ENCODE peak calls at places on chromosomes 2 and 18, in five cellular contexts. A is neuronal stem cell; R is pancreas; E is CD4-positive, alpha-beta memory T cell; H is PC-3. J is an unnamed sample. For H3K4me1 and H3K27me3, the result is how much of the 10 kb centered on the place peaks cover.

GRCh38 chr2:213490087-213490486 is 205.8 kb downstream of the SPAG16 start:
- DNase-seq in A (no peak), R (no peak), E (no peak), H (peak), J (peak)

GRCh38 chr2:8172661-8173060 is 509.2 kb upstream of the ID2 start:
- DNase-seq in A (no peak), R (no peak), E (no peak), H (no peak), J (no peak)

GRCh38 chr2:179749210-179749609 is 112.2 kb downstream of the ZNF385B start:
- DNase-seq in A (no peak), R (no peak), E (no peak), H (peak), J (peak)

GRCh38 chr2:105857076-105857740 is 112.5 kb downstream of the NCK2 start:
- DNase-seq in A (no peak), R (no peak), E (peak), H (no peak), J (no peak)

GRCh38 chr2:170375192-170375591 is 197.2 kb downstream of the MYO3B start:
- DNase-seq in A (no peak), R (no peak), E (no peak), H (peak), J (no peak)

GRCh38 chr2:127355407-127356008 is 32.3 kb downstream of the MAP3K2 start:
- DNase-seq in A (no peak), R (no peak), E (peak), H (peak), J (no peak)

GRCh38 chr2:156423674-156424282 is 12.4 kb upstream of the GPD2 start:
- DNase-seq in A (no peak), R (no peak), E (no peak), H (no peak), J (no peak)

GRCh38 chr2:106183093-106183837 is 10.8 kb downstream of the UXS1 start:
- DNase-seq in A (no peak), R (no peak), E (no peak), H (no peak), J (peak)

GRCh38 chr18:63562284-63562683 is 20.1 kb downstream of the SERPINB12 start:
- DNase-seq in A (no peak), R (no peak), E (no peak), H (no peak), J (no peak)

GRCh38 chr18:61851940-61852451 is 40.8 kb downstream of the RNF152 start:
- DNase-seq in A (no peak), R (no peak), E (no peak), H (no peak), J (peak)

GRCh38 chr2:63048367-63049171 is 2.1 kb upstream of the OTX1 start:
- DNase-seq in A (peak), R (no peak), E (no peak), H (no peak), J (no peak)

GRCh38 chr18:41993151-41993550 is 38.1 kb downstream of the PIK3C3 start:
- DNase-seq in A (no peak), R (no peak), E (no peak), H (no peak), J (peak)

GRCh38 chr2:56871641-56872040 is 687.9 kb downstream of the CCDC85A start:
- DNase-seq in A (no peak), R (no peak), E (no peak), H (no peak), J (peak)

GRCh38 chr18:46343940-46344372 is 239.8 kb downstream of the HAUS1 start:
- DNase-seq in A (no peak), R (no peak), E (peak), H (peak), J (no peak)

GRCh38 chr18:26791676-26792075 is 73.8 kb downstream of the AQP4 start:
- DNase-seq in A (no peak), R (no peak), E (no peak), H (peak), J (no peak)

GRCh38 chr2:118805061-118805690 is 42.3 kb downstream of the EN1 start:
- DNase-seq in A (no peak), R (no peak), E (no peak), H (no peak), J (no peak)

GRCh38 chr2:120720176-120720575 is 15.5 kb upstream of the GLI2 start:
- DNase-seq in A (no peak), R (no peak), E (no peak), H (no peak), J (no peak)

GRCh38 chr2:43445248-43445647 is 150.6 kb downstream of the THADA start:
- DNase-seq in A (no peak), R (no peak), E (no peak), H (no peak), J (no peak)

GRCh38 chr2:235740821-235741220 is 247.0 kb downstream of the AGAP1 start:
- DNase-seq in A (no peak), R (no peak), E (no peak), H (peak), J (no peak)

GRCh38 chr2:184921676-184922075 is 323.3 kb downstream of the ZNF804A start:
- DNase-seq in A (no peak), R (no peak), E (no peak), H (no peak), J (no peak)

GRCh38 chr2:207334309-207334630 is 168.5 kb upstream of the KLF7 start:
- DNase-seq in A (no peak), R (no peak), E (no peak), H (no peak), J (no peak)

GRCh38 chr2:241540766-241541561 is 17.6 kb upstream of the BOK start:
- DNase-seq in A (peak), R (peak), E (peak), H (no peak), J (peak)

GRCh38 chr2:18630541-18630940 is 41.2 kb upstream of the NT5C1B start:
- DNase-seq in A (no peak), R (no peak), E (no peak), H (peak), J (no peak)

GRCh38 chr2:61460168-61460567 is 10.7 kb downstream of the USP34 start:
- DNase-seq in A (no peak), R (no peak), E (no peak), H (peak), J (peak)

GRCh38 chr2:117850015-117850414 is 35.5 kb downstream of the DDX18 start:
- DNase-seq in A (no peak), R (no peak), E (no peak), H (no peak), J (no peak)

GRCh38 chr18:9413586-9413985 is 61.7 kb upstream of the RALBP1 start:
- DNase-seq in A (no peak), R (no peak), E (no peak), H (no peak), J (peak)

GRCh38 chr2:178280261-178280852 is 86.0 kb downstream of the OSBPL6 start:
- DNase-seq in A (no peak), R (no peak), E (peak), H (peak), J (peak)

GRCh38 chr18:3541549-3542386 is 91.8 kb downstream of the TGIF1 start:
- DNase-seq in A (no peak), R (no peak), E (no peak), H (peak), J (no peak)

GRCh38 chr18:57432765-57433400 is 2.3 kb upstream of the ONECUT2 start:
- DNase-seq in A (no peak), R (no peak), E (no peak), H (no peak), J (no peak)

GRCh38 chr18:57434536-57435494 is at the start of gene ONECUT2:
- DNase-seq in A (peak), R (peak), E (peak), H (peak), J (peak)

GRCh38 chr18:57435851-57436192 is 648 bp downstream of the ONECUT2 start:
- DNase-seq in A (no peak), R (no peak), E (no peak), H (no peak), J (no peak)

GRCh38 chr18:57433492-57434176 is 1.5 kb upstream of the ONECUT2 start:
- DNase-seq in A (peak), R (no peak), E (no peak), H (peak), J (no peak)

GRCh38 chr18:57434177-57434535 is 1.0 kb upstream of the ONECUT2 start:
- DNase-seq in A (no peak), R (peak), E (no peak), H (no peak), J (no peak)
- H3K4me1 ChIP-seq in A (under half), R (under half), E (under half), H (under half), J (under half)

DNA sequence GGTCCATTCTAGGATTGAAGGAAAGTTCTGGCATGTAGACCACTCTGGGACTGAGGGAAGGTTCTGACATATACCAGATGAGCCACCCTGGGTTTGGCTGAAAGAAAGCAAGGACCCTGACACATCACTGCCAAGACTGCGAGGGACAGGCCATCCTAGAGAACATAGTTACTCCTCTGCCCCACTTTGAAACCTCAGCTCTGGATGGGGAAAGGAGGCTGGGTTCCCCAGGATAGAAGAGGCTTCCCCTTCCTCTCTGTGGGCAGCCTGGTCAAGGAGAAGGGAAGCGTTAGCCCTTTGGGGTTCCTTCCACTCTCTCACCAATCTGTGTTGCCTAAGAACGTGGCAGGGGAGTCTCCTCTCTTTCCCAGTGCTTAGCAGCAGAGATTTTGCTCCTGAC is 165.9 kb downstream of the CLIP4 start:
- DNase-seq in A (no peak), R (no peak), E (no peak), H (no peak), J (no peak)
- H3K27me3 ChIP-seq in A (under half), R (under half), E (under half), H (under half), J (under half)

GRCh38 chr2:37302701-37303252 is 21.9 kb downstream of the PRKD3 start:
- DNase-seq in A (no peak), R (no peak), E (no peak), H (no peak), J (no peak)

GRCh38 chr2:37307500-37307899 is 17.1 kb downstream of the PRKD3 start:
- DNase-seq in A (no peak), R (no peak), E (no peak), H (peak), J (no peak)

GRCh38 chr2:37300578-37300977 is 24.1 kb downstream of the PRKD3 start:
- DNase-seq in A (no peak), R (no peak), E (no peak), H (peak), J (no peak)

GRCh38 chr2:37301408-37301807 is 23.2 kb downstream of the PRKD3 start:
- DNase-seq in A (no peak), R (no peak), E (no peak), H (peak), J (no peak)

DNA sequence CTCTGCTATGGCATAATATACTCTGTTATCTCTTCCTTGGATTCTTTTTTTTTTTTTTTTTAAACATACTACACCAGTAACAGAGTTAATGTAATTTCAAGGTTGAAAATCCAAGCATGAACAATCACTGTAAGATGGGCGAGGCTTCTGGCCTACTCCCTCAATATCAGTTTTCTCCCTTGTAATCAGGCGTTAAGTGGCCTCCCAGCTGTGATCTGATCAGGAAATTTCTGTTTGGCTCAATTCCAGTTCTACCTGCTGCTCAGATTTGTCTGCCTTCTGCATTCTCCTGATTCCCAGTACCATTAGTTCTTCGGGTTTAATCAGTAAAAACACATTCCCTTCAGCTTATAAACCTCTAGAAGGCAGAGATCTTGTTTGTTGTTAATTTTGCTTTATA is 18.6 kb downstream of the PRKD3 start:
- DNase-seq in A (no peak), R (no peak), E (no peak), H (no peak), J (no peak)
- H3K4me1 ChIP-seq in A (under half), R (under half), E (under half), H (under half), J (under half)

GRCh38 chr2:240095556-240096523 is 40.3 kb downstream of the COPS9 start:
- DNase-seq in A (peak), R (peak), E (no peak), H (no peak), J (no peak)

DNA sequence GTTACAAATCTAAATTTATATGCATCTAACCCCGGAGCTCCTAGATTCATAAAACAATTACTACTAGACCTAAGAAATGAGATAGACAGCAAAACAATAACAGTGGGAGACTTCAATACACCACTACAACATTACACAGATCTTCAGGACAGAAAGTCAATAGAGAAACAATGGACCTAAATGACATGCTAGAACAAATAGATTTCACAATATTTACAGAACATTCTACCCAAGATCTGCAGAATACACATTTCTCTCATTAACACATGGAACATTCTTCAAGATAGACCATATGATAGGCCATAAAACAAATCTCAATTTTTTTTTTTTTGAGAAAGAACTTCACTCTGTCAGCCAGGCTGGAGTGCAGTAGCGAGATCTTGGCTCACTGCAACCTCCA is 37.8 kb downstream of the COPS9 start:
- DNase-seq in A (no peak), R (no peak), E (no peak), H (no peak), J (no peak)
- H3K27me3 ChIP-seq in A (under half), R (under half), E (under half), H (half or more), J (under half)

GRCh38 chr2:159153463-159153862 is 133.0 kb downstream of the WDSUB1 start:
- DNase-seq in A (no peak), R (no peak), E (no peak), H (peak), J (no peak)

GRCh38 chr2:159155791-159156190 is 130.7 kb downstream of the WDSUB1 start:
- DNase-seq in A (no peak), R (no peak), E (no peak), H (no peak), J (no peak)

GRCh38 chr2:159156834-159157233 is 129.7 kb downstream of the WDSUB1 start:
- DNase-seq in A (no peak), R (no peak), E (no peak), H (no peak), J (no peak)

GRCh38 chr2:159155315-159155714 is 131.2 kb downstream of the WDSUB1 start:
- DNase-seq in A (no peak), R (peak), E (no peak), H (peak), J (no peak)

DNA sequence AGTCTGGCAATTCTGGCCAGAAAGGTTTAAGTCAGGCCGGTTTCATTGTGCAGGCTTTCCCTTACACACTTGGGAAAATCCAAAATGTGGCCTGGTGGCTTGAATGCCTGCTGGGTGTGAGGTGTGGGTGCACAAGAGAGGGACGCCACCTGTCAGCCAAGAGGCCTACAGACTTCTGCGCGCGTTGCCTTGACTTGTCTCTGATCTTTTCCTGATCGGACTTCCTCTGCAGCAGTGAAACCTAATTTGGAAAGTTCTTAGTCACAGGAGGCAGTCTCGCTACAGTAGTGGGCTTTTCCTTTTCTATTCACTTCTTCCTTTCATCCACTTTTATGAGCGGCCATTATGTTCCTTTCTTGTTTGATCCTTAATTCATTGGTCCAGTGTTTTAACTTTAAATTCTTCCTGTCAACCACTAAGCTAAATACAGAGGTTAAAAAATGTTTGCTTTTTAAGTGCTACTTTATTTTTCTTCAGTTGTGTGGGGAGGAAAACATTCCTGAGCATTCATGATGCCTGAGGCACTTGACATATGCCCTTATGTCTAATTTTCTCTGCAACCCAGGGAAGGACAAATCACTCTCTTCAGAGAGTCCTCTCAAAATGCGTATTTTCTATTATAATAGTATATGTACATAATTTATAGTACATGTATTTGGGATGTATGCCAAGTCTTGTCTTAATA is 129.0 kb downstream of the WDSUB1 start:
- DNase-seq in A (no peak), R (no peak), E (no peak), H (no peak), J (peak)
- H3K4me1 ChIP-seq in A (under half), R (under half), E (under half), H (under half), J (under half)

DNA sequence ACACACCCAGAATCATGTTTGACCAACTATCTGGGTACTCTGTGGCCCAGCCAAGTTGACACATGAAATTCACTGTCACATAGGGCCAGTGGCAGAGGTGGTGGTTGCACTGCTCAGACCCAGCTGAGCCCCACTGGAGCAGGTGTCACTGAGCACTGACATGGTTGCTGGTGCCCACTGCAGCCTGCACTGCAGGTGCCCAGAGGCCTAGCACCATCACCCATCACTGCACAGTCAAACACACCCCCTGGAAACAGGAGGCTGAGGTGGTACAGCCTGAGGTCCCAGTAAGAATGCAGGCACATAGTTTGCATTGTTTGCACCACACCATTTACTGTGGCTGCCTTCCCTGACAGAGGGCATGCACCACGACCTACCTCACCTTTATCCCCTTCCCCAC is 278.7 kb upstream of the MGAT5 start:
- DNase-seq in A (no peak), R (no peak), E (no peak), H (no peak), J (no peak)
- H3K27me3 ChIP-seq in A (under half), R (under half), E (under half), H (under half), J (under half)

GRCh38 chr2:45256867-45257641 is 247.8 kb upstream of the SIX2 start:
- DNase-seq in A (no peak), R (no peak), E (no peak), H (no peak), J (no peak)
- H3K4me1 ChIP-seq in A (under half), R (under half), E (under half), H (half or more), J (under half)

DNA sequence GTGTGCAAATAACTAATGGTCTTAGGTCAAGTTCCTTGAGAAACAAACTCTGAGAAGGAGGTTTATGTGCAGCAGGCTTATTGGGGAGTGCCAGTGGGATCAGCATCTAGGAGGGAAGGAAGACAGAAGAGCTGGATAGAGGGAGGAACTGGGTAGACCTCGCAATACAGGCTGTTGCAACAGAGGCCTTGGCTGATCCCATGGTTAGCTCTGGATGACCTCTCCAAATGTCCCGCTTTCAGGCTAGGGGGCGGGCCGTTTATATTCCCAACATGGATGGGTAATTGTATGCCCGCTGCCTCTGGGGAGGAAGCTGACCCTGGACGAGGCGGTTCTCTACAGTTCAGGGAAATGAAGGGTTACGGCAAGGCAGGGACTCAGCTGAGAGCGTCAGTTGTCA is 14.7 kb upstream of the CAPN13 start:
- DNase-seq in A (no peak), R (no peak), E (no peak), H (no peak), J (no peak)
- H3K27me3 ChIP-seq in A (under half), R (under half), E (under half), H (under half), J (under half)